ENCODE peak calls at places on chromosomes 7 and 10, in four cellular contexts. One of them, this sample, is unnamed.

GRCh38 chr10:36802523-36803153 is 322.8 kb upstream of the ANKRD30A start:
- DNase-seq in GM12878: no peak
- DNase-seq in HepG2: no peak
- DNase-seq in K562: no peak
- DNase-seq in this sample: no peak

GRCh38 chr10:87740232-87740631 is 77.8 kb downstream of the ATAD1 start:
- DNase-seq in GM12878: no peak
- DNase-seq in HepG2: peak; percentile 44
- DNase-seq in K562: no peak
- DNase-seq in this sample: no peak

GRCh38 chr7:106421181-106421762 is 136.5 kb upstream of the NAMPT start:
- DNase-seq in HepG2: no peak
- DNase-seq in K562: no peak
- DNase-seq in GM12878: no peak
- DNase-seq in this sample: no peak

GRCh38 chr10:15791816-15792524 is 68.3 kb downstream of the MINDY3 start:
- DNase-seq in GM12878: no peak
- DNase-seq in K562: no peak
- DNase-seq in HepG2: no peak
- DNase-seq in this sample: no peak

GRCh38 chr10:74913321-74913980 is 87.1 kb downstream of the KAT6B start:
- DNase-seq in HepG2: no peak
- DNase-seq in K562: no peak
- DNase-seq in GM12878: no peak
- DNase-seq in this sample: no peak

GRCh38 chr7:767580-767940 is 40.5 kb upstream of the PRKAR1B start:
- DNase-seq in K562: no peak
- DNase-seq in HepG2: no peak
- DNase-seq in GM12878: no peak
- DNase-seq in this sample: no peak

GRCh38 chr7:48074231-48074654 is 14.8 kb upstream of the UPP1 start:
- DNase-seq in HepG2: no peak
- DNase-seq in GM12878: no peak
- DNase-seq in K562: no peak
- DNase-seq in this sample: no peak

GRCh38 chr7:104973909-104974415 is 40.0 kb upstream of the KMT2E start:
- DNase-seq in HepG2: no peak
- DNase-seq in K562: no peak
- DNase-seq in GM12878: no peak
- DNase-seq in this sample: no peak

GRCh38 chr7:87173456-87173855 is 21.2 kb downstream of the DMTF1 start:
- DNase-seq in GM12878: no peak
- DNase-seq in K562: no peak
- DNase-seq in HepG2: no peak
- DNase-seq in this sample: no peak

GRCh38 chr7:48760528-48761265 is 163.7 kb upstream of the CDC14C start:
- DNase-seq in GM12878: no peak
- DNase-seq in HepG2: no peak
- DNase-seq in K562: no peak
- DNase-seq in this sample: no peak

GRCh38 chr10:129761573-129761972 is 202.5 kb downstream of the EBF3 start:
- DNase-seq in GM12878: no peak
- DNase-seq in HepG2: no peak
- DNase-seq in K562: no peak
- DNase-seq in this sample: no peak

GRCh38 chr10:13448216-13448615 is 80.6 kb downstream of the BEND7 start:
- DNase-seq in K562: no peak
- DNase-seq in GM12878: no peak
- DNase-seq in HepG2: no peak
- DNase-seq in this sample: no peak

GRCh38 chr7:5638994-5639393 is 142.5 kb downstream of the RNF216 start:
- DNase-seq in HepG2: no peak
- DNase-seq in K562: peak; percentile 26
- DNase-seq in GM12878: no peak
- DNase-seq in this sample: no peak

GRCh38 chr7:1474736-1475135 is 15.5 kb upstream of the MICALL2 start:
- DNase-seq in K562: no peak
- DNase-seq in GM12878: no peak
- DNase-seq in HepG2: no peak
- DNase-seq in this sample: no peak

GRCh38 chr7:16299853-16300252 is 121.5 kb downstream of the CRPPA start:
- DNase-seq in GM12878: no peak
- DNase-seq in K562: no peak
- DNase-seq in HepG2: no peak
- DNase-seq in this sample: no peak

GRCh38 chr10:64535131-64535867 is 1014.1 kb downstream of the REEP3 start:
- DNase-seq in K562: no peak
- DNase-seq in GM12878: no peak
- DNase-seq in HepG2: no peak
- DNase-seq in this sample: no peak

GRCh38 chr10:70379581-70380176 is 2.7 kb downstream of the LRRC20 start:
- DNase-seq in HepG2: no peak
- DNase-seq in K562: peak; percentile 71
- DNase-seq in GM12878: no peak
- DNase-seq in this sample: peak; percentile 57

GRCh38 chr7:150973571-150974451 is 4.3 kb downstream of the KCNH2 start:
- DNase-seq in GM12878: no peak
- DNase-seq in K562: no peak
- DNase-seq in HepG2: no peak
- DNase-seq in this sample: peak; percentile 54

GRCh38 chr7:128323489-128324362 is 20.0 kb downstream of the RBM28 start:
- DNase-seq in GM12878: no peak
- DNase-seq in K562: no peak
- DNase-seq in HepG2: no peak
- DNase-seq in this sample: no peak

GRCh38 chr7:30931161-30931926 is 19.7 kb downstream of the AQP1 start:
- DNase-seq in HepG2: no peak
- DNase-seq in GM12878: no peak
- DNase-seq in K562: peak; percentile 6
- DNase-seq in this sample: no peak

GRCh38 chr10:122222638-122223037 is 48.5 kb upstream of the BTBD16 start:
- DNase-seq in K562: no peak
- DNase-seq in HepG2: no peak
- DNase-seq in GM12878: no peak
- DNase-seq in this sample: no peak

GRCh38 chr7:16801111-16801542 is 3.7 kb downstream of the AGR2 start:
- DNase-seq in HepG2: peak; percentile 27
- DNase-seq in GM12878: no peak
- DNase-seq in K562: peak; percentile 59
- DNase-seq in this sample: no peak

GRCh38 chr7:133364959-133365680 is 112.2 kb downstream of the EXOC4 start:
- DNase-seq in GM12878: no peak
- DNase-seq in HepG2: no peak
- DNase-seq in K562: no peak
- DNase-seq in this sample: no peak

GRCh38 chr10:86286591-86287421 is 79.8 kb downstream of the GRID1 start:
- DNase-seq in GM12878: no peak
- DNase-seq in HepG2: no peak
- DNase-seq in K562: no peak
- DNase-seq in this sample: no peak

GRCh38 chr7:25663877-25664276 is 435.6 kb upstream of the NPVF start:
- DNase-seq in HepG2: no peak
- DNase-seq in K562: no peak
- DNase-seq in GM12878: no peak
- DNase-seq in this sample: no peak

GRCh38 chr10:114367676-114368391 is 36.5 kb downstream of the AFAP1L2 start:
- DNase-seq in K562: no peak
- DNase-seq in GM12878: no peak
- DNase-seq in HepG2: no peak
- DNase-seq in this sample: no peak

GRCh38 chr10:125001313-125002043 is 59.6 kb downstream of the ZRANB1 start:
- DNase-seq in K562: no peak
- DNase-seq in GM12878: no peak
- DNase-seq in HepG2: no peak
- DNase-seq in this sample: peak; percentile 9

GRCh38 chr10:126251778-126252407 is 136.4 kb downstream of the ADAM12 start:
- DNase-seq in GM12878: no peak
- DNase-seq in HepG2: no peak
- DNase-seq in K562: no peak
- DNase-seq in this sample: no peak

GRCh38 chr7:157000047-157000726 is 10.3 kb downstream of the MNX1 start:
- DNase-seq in K562: peak; percentile 63
- DNase-seq in HepG2: no peak
- DNase-seq in GM12878: no peak
- DNase-seq in this sample: peak; percentile 52

GRCh38 chr10:130141878-130142277 is 5.7 kb downstream of the GLRX3 start:
- DNase-seq in GM12878: no peak
- DNase-seq in HepG2: no peak
- DNase-seq in K562: no peak
- DNase-seq in this sample: no peak

GRCh38 chr10:119227825-119228224 is 20.5 kb downstream of the GRK5 start:
- DNase-seq in HepG2: no peak
- DNase-seq in K562: no peak
- DNase-seq in GM12878: no peak
- DNase-seq in this sample: no peak

GRCh38 chr10:60377955-60378354 is 11.7 kb downstream of the ANK3 start:
- DNase-seq in HepG2: no peak
- DNase-seq in K562: no peak
- DNase-seq in GM12878: no peak
- DNase-seq in this sample: no peak

GRCh38 chr7:64802699-64803098 is 8.5 kb downstream of the ZNF138 start:
- DNase-seq in K562: no peak
- DNase-seq in HepG2: no peak
- DNase-seq in GM12878: no peak
- DNase-seq in this sample: no peak

GRCh38 chr7:68014031-68014774 is 1017.6 kb downstream of the TYW1 start:
- DNase-seq in K562: no peak
- DNase-seq in HepG2: no peak
- DNase-seq in GM12878: no peak
- DNase-seq in this sample: no peak

GRCh38 chr7:88635149-88635548 is 124.4 kb upstream of the ZNF804B start:
- DNase-seq in K562: no peak
- DNase-seq in HepG2: no peak
- DNase-seq in GM12878: no peak
- DNase-seq in this sample: no peak

GRCh38 chr7:143372070-143372469 is 9.1 kb upstream of the ZYX start:
- DNase-seq in GM12878: no peak
- DNase-seq in K562: no peak
- DNase-seq in HepG2: no peak
- DNase-seq in this sample: no peak

GRCh38 chr7:18619311-18619710 is 123.8 kb downstream of the HDAC9 start:
- DNase-seq in HepG2: no peak
- DNase-seq in K562: no peak
- DNase-seq in GM12878: no peak
- DNase-seq in this sample: no peak

GRCh38 chr10:15459218-15459617 is 88.1 kb upstream of the FAM171A1 start:
- DNase-seq in K562: no peak
- DNase-seq in GM12878: no peak
- DNase-seq in HepG2: no peak
- DNase-seq in this sample: no peak

GRCh38 chr10:123016228-123016627 is 7.4 kb downstream of the ACADSB start:
- DNase-seq in GM12878: no peak
- DNase-seq in HepG2: no peak
- DNase-seq in K562: no peak
- DNase-seq in this sample: no peak

GRCh38 chr7:39979406-39980073 is 29.5 kb downstream of the CDK13 start:
- DNase-seq in HepG2: no peak
- DNase-seq in GM12878: no peak
- DNase-seq in K562: no peak
- DNase-seq in this sample: no peak

GRCh38 chr7:39987641-39988347 is 37.7 kb downstream of the CDK13 start:
- DNase-seq in GM12878: no peak
- DNase-seq in K562: no peak
- DNase-seq in HepG2: no peak
- DNase-seq in this sample: no peak

DNA sequence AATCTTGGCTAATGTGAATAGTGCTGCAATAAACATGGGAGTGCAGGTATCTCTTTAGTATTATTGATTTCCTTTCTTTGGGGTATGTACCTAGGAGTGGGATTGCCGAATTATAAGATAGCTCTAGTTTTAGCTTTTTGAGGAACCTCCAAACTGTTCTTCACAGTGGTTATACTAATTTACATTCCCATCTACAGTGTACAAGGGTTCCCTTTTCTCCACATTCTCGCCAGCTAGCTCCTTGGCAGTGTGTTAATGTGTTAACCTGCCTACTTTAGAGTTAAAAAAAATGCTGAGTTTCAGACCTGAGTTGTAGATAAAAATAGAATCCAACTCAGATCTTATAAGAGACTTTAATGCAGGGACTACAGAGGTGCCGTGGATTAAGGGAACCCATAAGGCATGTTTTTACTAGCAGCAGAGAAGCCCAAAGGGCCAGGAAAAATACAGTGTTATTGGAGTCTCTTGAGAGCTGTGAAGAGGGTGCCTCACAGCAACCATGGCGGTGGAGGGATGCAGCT is 35.4 kb downstream of the CDK13 start:
- DNase-seq in K562: no peak
- DNase-seq in HepG2: no peak
- DNase-seq in GM12878: no peak
- DNase-seq in this sample: no peak
- TF ChIP-seq ESRRA in K562: no peak
- TF ChIP-seq ESRRA in HepG2: no peak
- TF ChIP-seq ESRRA in GM12878: no peak
- TF ChIP-seq ESRRA in this sample: no peak

GRCh38 chr10:78211476-78212110 is 177.9 kb downstream of the RPS24 start:
- DNase-seq in HepG2: peak; percentile 16
- DNase-seq in GM12878: no peak
- DNase-seq in K562: no peak
- DNase-seq in this sample: peak; percentile 34
- TF ChIP-seq ATF2 in HepG2: no peak
- TF ChIP-seq ATF2 in GM12878: no peak
- TF ChIP-seq ATF2 in K562: no peak
- TF ChIP-seq ATF2 in this sample: no peak

GRCh38 chr10:93515071-93515962 is 18.9 kb downstream of the CEP55 start:
- DNase-seq in GM12878: no peak
- DNase-seq in HepG2: no peak
- DNase-seq in K562: no peak
- DNase-seq in this sample: no peak
- TF ChIP-seq SP1 in GM12878: no peak
- TF ChIP-seq SP1 in HepG2: no peak
- TF ChIP-seq SP1 in K562: no peak
- TF ChIP-seq SP1 in this sample: no peak

DNA sequence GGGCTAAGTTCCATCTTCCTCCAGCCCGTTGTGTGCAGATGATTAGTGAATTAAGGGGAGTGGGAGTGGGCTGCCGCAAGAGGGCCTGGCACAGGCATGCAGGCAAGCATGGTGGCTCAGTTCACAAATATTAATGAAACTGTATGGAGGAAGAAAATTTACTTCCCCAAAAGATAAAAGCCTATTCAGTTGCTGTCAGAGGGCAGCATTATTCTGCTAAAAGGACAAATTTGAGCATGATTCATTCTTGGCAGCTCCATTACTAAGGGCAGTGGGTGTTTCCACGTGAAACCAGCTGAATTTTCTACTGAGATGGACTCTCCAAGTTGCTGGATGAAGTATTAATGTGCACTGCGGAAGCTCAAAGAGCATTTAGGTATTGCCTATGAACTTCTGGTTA is 90.9 kb upstream of the WDR11 start:
- DNase-seq in HepG2: no peak
- DNase-seq in GM12878: no peak
- DNase-seq in K562: no peak
- DNase-seq in this sample: no peak
- TF ChIP-seq ESRRA in HepG2: no peak
- TF ChIP-seq ESRRA in GM12878: no peak
- TF ChIP-seq ESRRA in K562: no peak
- TF ChIP-seq ESRRA in this sample: no peak

GRCh38 chr10:27474741-27475140 is 29.4 kb upstream of the RAB18 start:
- DNase-seq in GM12878: no peak
- DNase-seq in HepG2: no peak
- DNase-seq in K562: no peak
- DNase-seq in this sample: no peak
- TF ChIP-seq ATF2 in GM12878: no peak
- TF ChIP-seq ATF2 in HepG2: no peak
- TF ChIP-seq ATF2 in K562: no peak
- TF ChIP-seq ATF2 in this sample: no peak

This sample was measured in WTC11.